ENCODE peak calls at places on chromosome 1, in seven cellular contexts. H is dorsolateral prefrontal cortex, F is tibial artery, Y is endodermal cell, B is H9, M is heart left ventricle, C is mammary epithelial cell. Z is an unnamed sample.

GRCh38 chr1:245715970-245716369 is 561.2 kb downstream of the KIF26B start:
- DNase-seq in H (no peak), F (no peak), B (no peak), M (no peak), C (peak; percentile 98), Y (no peak), Z (no peak)

GRCh38 chr1:16968372-16968771 is 12.0 kb downstream of the MFAP2 start:
- DNase-seq in H (no peak), Y (no peak), M (no peak), F (no peak), B (no peak), C (no peak), Z (no peak)

GRCh38 chr1:232179896-232180760 is 449.8 kb downstream of the SIPA1L2 start:
- DNase-seq in B (no peak), Y (peak; percentile 60), M (no peak), H (no peak), F (no peak), C (no peak), Z (no peak)

GRCh38 chr1:153942766-153943549 is 3.6 kb downstream of the DENND4B start:
- DNase-seq in M (no peak), Y (no peak), B (no peak), H (no peak), C (no peak), F (no peak), Z (no peak)

GRCh38 chr1:114435088-114435715 is 75.8 kb downstream of the TRIM33 start:
- DNase-seq in M (no peak), F (no peak), H (no peak), Y (no peak), C (peak; percentile 11), B (no peak), Z (no peak)

GRCh38 chr1:43229831-43230780 is 39.7 kb upstream of the TMEM125 start:
- DNase-seq in B (no peak), M (no peak), Y (no peak), F (peak; percentile 48), C (no peak), H (no peak), Z (no peak)

GRCh38 chr1:165928075-165928731 is 100.8 kb downstream of the UCK2 start:
- DNase-seq in F (no peak), H (no peak), B (peak; percentile 31), Y (peak; percentile 73), M (no peak), C (peak; percentile 60), Z (no peak)

GRCh38 chr1:40789342-40789598 is 5.7 kb downstream of the KCNQ4 start:
- DNase-seq in H (no peak), F (no peak), M (no peak), C (no peak), Y (no peak), B (no peak), Z (no peak)

GRCh38 chr1:244010191-244010590 is 40.9 kb upstream of the ZBTB18 start:
- DNase-seq in C (no peak), Y (peak; percentile 69), F (no peak), H (no peak), B (peak; percentile 56), M (no peak), Z (no peak)

GRCh38 chr1:79207786-79208185 is 201.3 kb upstream of the ADGRL4 start:
- DNase-seq in C (peak; percentile 5), F (no peak), B (no peak), M (no peak), Y (no peak), H (no peak), Z (no peak)

GRCh38 chr1:3695326-3696217 is 43.3 kb downstream of the TP73 start:
- DNase-seq in M (peak; percentile 82), C (no peak), Y (peak; percentile 93), F (no peak), H (peak; percentile 63), B (peak; percentile 85), Z (peak; percentile 88)

GRCh38 chr1:217660353-217661062 is 29.4 kb downstream of the SPATA17 start:
- DNase-seq in H (no peak), M (no peak), F (no peak), B (no peak), C (peak; percentile 98), Y (no peak), Z (no peak)

GRCh38 chr1:2967881-2968280 is 53.4 kb upstream of the ACTRT2 start:
- DNase-seq in H (no peak), F (peak; percentile 34), C (no peak), M (peak; percentile 23), Y (no peak), B (no peak), Z (no peak)

GRCh38 chr1:210624722-210625121 is 296.0 kb downstream of the HHAT start:
- DNase-seq in M (no peak), B (no peak), C (no peak), Y (no peak), F (no peak), H (peak; percentile 58), Z (no peak)

GRCh38 chr1:210072129-210072528 is 134.1 kb downstream of the SYT14 start:
- DNase-seq in F (no peak), B (no peak), M (no peak), Y (no peak), H (no peak), C (no peak), Z (no peak)

GRCh38 chr1:180249725-180250498 is 19.8 kb downstream of the LHX4 start:
- DNase-seq in M (no peak), Y (no peak), C (no peak), H (no peak), B (no peak), F (peak; percentile 20), Z (peak; percentile 1)

GRCh38 chr1:115729765-115730164 is 38.7 kb downstream of the CASQ2 start:
- DNase-seq in C (no peak), F (no peak), H (no peak), M (no peak), Y (no peak), B (no peak), Z (no peak)

GRCh38 chr1:158176399-158176798 is 4.3 kb upstream of the CD1D start:
- DNase-seq in H (no peak), B (no peak), F (no peak), Y (no peak), M (no peak), C (no peak), Z (no peak)

GRCh38 chr1:218671573-218671972 is 326.4 kb downstream of the TGFB2 start:
- DNase-seq in B (no peak), F (no peak), Y (no peak), C (no peak), H (no peak), M (no peak), Z (no peak)

GRCh38 chr1:115794976-115795375 is 26.5 kb upstream of the CASQ2 start:
- DNase-seq in F (no peak), Y (no peak), H (no peak), M (no peak), C (peak; percentile 82), B (no peak), Z (no peak)

GRCh38 chr1:57512386-57512785 is 88.5 kb upstream of the DAB1 start:
- DNase-seq in H (no peak), Y (no peak), M (no peak), F (no peak), B (no peak), C (no peak), Z (no peak)

GRCh38 chr1:111199881-111200801 is at the start of gene DENND2D:
- DNase-seq in M (no peak), Y (no peak), C (no peak), B (no peak), F (peak; percentile 74), H (no peak), Z (peak; percentile 86)

GRCh38 chr1:246058478-246058877 is 448.6 kb downstream of the SMYD3 start:
- DNase-seq in M (no peak), Y (no peak), C (peak; percentile 5), F (no peak), H (no peak), B (no peak), Z (no peak)

DNA sequence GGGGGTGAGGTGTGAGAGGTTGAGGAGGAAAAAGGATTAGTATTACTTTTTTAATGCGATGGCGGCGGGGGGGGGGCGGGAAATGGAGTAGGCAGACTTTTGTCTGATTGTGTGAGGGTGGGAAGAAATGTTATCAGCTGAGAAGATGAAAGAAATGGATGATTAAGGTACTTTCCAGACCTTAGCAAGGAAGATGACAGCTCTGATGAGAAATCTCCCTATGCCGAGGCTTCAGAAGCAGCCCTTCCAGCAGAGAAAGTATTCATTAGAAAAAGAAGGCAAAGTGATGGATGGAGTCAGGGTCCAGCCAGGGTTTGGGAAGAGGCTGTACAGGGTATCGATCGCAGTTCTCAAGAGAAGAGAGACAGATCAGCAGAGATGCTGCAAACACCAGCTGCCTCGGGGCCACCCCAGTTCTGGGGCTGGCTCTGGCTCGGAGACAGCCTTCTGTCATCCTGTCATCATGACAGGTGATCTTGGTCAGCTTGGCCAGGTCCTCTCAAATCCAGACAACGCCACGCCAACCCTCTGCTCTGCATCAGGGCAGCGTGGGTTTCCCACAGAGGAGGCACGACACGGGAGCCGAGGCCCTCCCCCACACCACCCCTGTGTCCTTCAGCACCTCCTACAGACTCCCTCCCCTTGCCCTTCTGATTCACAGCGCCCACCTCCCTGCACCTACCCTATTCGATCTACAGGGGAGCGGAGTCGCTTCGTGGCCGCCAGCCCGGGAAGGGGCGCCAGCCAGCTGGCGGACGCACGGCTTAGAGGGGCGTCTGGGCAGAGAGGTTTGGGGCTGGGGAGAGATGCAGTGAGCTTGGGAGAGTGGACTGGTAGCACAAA is 688 bp upstream of the ATXN7L2 start:
- DNase-seq in C (no peak), B (no peak), Y (no peak), F (peak; percentile 73), H (peak; percentile 81), M (peak; percentile 73), Z (no peak)
- H3K27ac ChIP-seq in C (no peak overlapping the region), B (no peak overlapping the region), Y (no peak overlapping the region), F (peak overlapping the region; percentile 97), H (peak overlapping the region; percentile 88), M (no peak overlapping the region), Z (no peak overlapping the region)

GRCh38 chr1:6241107-6241886 is 2.7 kb upstream of the HES3 start:
- DNase-seq in C (no peak), H (no peak), B (no peak), M (no peak), Y (peak; percentile 64), F (no peak), Z (no peak)
- H3K27me3 ChIP-seq in C (peaks cover 20% of the 10 kb centered on the region), H (peaks cover 55% of the 10 kb centered on the region), B (no peaks in the 10 kb centered on the region), M (peaks cover 59% of the 10 kb centered on the region), Y (peaks cover 63% of the 10 kb centered on the region), F (peaks cover 15% of the 10 kb centered on the region), Z (peaks cover 49% of the 10 kb centered on the region)

GRCh38 chr1:62912028-62912638 is 128.2 kb downstream of the ATG4C start:
- DNase-seq in B (no peak), F (no peak), H (no peak), Y (no peak), C (peak; percentile 9), M (no peak), Z (no peak)
- TF ChIP-seq CTCF in B (peak; percentile 88), F (peak; percentile 12), H (no peak), Y (peak; percentile 93), C (peak; percentile 80), M (peak; percentile 54), Z (peak; percentile 39)

GRCh38 chr1:61486783-61487505 is 238.0 kb downstream of the TM2D1 start:
- DNase-seq in C (peak; percentile 39), M (no peak), B (no peak), F (no peak), Y (no peak), H (no peak), Z (no peak)

GRCh38 chr1:61491497-61491896 is 233.4 kb downstream of the TM2D1 start:
- DNase-seq in B (no peak), C (no peak), H (no peak), M (no peak), Y (no peak), F (no peak), Z (no peak)

GRCh38 chr1:61496501-61496900 is 228.4 kb downstream of the TM2D1 start:
- DNase-seq in H (no peak), Y (no peak), F (no peak), M (no peak), C (peak; percentile 75), B (no peak), Z (no peak)

GRCh38 chr1:61490924-61491323 is 234.0 kb downstream of the TM2D1 start:
- DNase-seq in F (no peak), C (no peak), M (no peak), B (no peak), H (no peak), Y (no peak), Z (no peak)
- H3K27ac ChIP-seq in F (no peak overlapping the region), C (no peak overlapping the region), M (no peak overlapping the region), B (no peak overlapping the region), H (no peak overlapping the region), Y (no peak overlapping the region), Z (no peak overlapping the region)

Z was measured in left lung.